ENCODE peak calls at places on chromosomes 4 and X, in four cellular contexts. One of them, this sample, is unnamed.

GRCh38 chrX:8010105-8010504 is 82.9 kb upstream of the PNPLA4 start:
- DNase-seq in SJCRH30: no peak
- DNase-seq in aorta: no peak
- DNase-seq in heart left ventricle: no peak
- DNase-seq in this sample: no peak

GRCh38 chr4:184765473-184766346 is 31.8 kb upstream of the CENPU start:
- DNase-seq in SJCRH30: no peak
- DNase-seq in aorta: no peak
- DNase-seq in heart left ventricle: no peak
- DNase-seq in this sample: no peak

GRCh38 chr4:128573781-128574508 is 235.6 kb upstream of the JADE1 start:
- DNase-seq in SJCRH30: no peak
- DNase-seq in aorta: no peak
- DNase-seq in heart left ventricle: no peak
- DNase-seq in this sample: no peak

GRCh38 chrX:97685753-97686152 is 802.0 kb downstream of the RPA4 start:
- DNase-seq in SJCRH30: no peak
- DNase-seq in aorta: no peak
- DNase-seq in heart left ventricle: no peak
- DNase-seq in this sample: no peak

GRCh38 chr4:140996757-140997156 is 136.5 kb downstream of the RNF150 start:
- DNase-seq in SJCRH30: no peak
- DNase-seq in aorta: no peak
- DNase-seq in heart left ventricle: no peak
- DNase-seq in this sample: no peak

GRCh38 chr4:106315476-106315967 is 487 bp downstream of the TBCK start:
- DNase-seq in SJCRH30: no peak
- DNase-seq in aorta: no peak
- DNase-seq in heart left ventricle: no peak
- DNase-seq in this sample: no peak

GRCh38 chrX:11244641-11245040 is 48.6 kb upstream of the AMELX start:
- DNase-seq in SJCRH30: no peak
- DNase-seq in aorta: no peak
- DNase-seq in heart left ventricle: no peak
- DNase-seq in this sample: no peak

GRCh38 chrX:24876782-24877315 is 138.9 kb downstream of the ARX start:
- DNase-seq in SJCRH30: no peak
- DNase-seq in aorta: no peak
- DNase-seq in heart left ventricle: no peak
- DNase-seq in this sample: no peak

GRCh38 chrX:81202413-81202794 is 502 bp downstream of the SH3BGRL start:
- DNase-seq in SJCRH30: peak; percentile 1
- DNase-seq in aorta: no peak
- DNase-seq in heart left ventricle: no peak
- DNase-seq in this sample: no peak

GRCh38 chr4:108628411-108628810 is 8.0 kb downstream of the RPL34 start:
- DNase-seq in SJCRH30: no peak
- DNase-seq in aorta: no peak
- DNase-seq in heart left ventricle: no peak
- DNase-seq in this sample: no peak

GRCh38 chrX:71492086-71493065 is 40.5 kb upstream of the OGT start:
- DNase-seq in SJCRH30: no peak
- DNase-seq in aorta: peak; percentile 70
- DNase-seq in heart left ventricle: peak; percentile 34
- DNase-seq in this sample: peak; percentile 56

GRCh38 chrX:18951032-18951431 is 32.9 kb downstream of the PHKA2 start:
- DNase-seq in SJCRH30: no peak
- DNase-seq in aorta: no peak
- DNase-seq in heart left ventricle: no peak
- DNase-seq in this sample: no peak

GRCh38 chr4:27123050-27123768 is 262.6 kb downstream of the STIM2 start:
- DNase-seq in SJCRH30: peak; percentile 7
- DNase-seq in aorta: no peak
- DNase-seq in heart left ventricle: no peak
- DNase-seq in this sample: no peak

GRCh38 chr4:48687313-48687712 is 92.8 kb downstream of the FRYL start:
- DNase-seq in SJCRH30: no peak
- DNase-seq in aorta: no peak
- DNase-seq in heart left ventricle: no peak
- DNase-seq in this sample: no peak

DNA sequence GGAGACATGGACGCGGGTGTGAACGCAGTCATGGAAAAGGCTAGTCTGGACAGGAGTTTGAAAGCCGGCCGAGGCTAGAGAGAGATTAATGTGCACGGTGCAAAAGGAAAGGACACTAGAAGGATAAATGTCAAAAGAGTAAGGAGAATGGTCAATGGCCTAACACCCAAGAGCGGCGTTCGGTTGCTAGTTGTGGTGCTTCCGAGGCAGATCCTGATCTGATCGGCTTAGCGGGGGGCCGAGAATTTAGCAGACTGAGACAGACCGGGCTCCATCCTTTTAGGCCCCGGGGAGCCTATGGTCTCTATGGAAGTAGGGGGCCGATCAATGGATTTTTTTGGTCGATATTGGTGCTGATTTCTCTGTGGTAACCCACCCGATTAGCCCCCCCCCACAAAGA is 6.9 kb downstream of the GAGE10 start:
- DNase-seq in SJCRH30: no peak
- DNase-seq in aorta: no peak
- DNase-seq in heart left ventricle: no peak
- DNase-seq in this sample: no peak
- H3K27ac ChIP-seq in SJCRH30: no peak overlapping the region
- H3K27ac ChIP-seq in aorta: no peak overlapping the region
- H3K27ac ChIP-seq in heart left ventricle: no peak overlapping the region
- H3K27ac ChIP-seq in this sample: no peak overlapping the region

GRCh38 chrX:3184176-3184930 is 143.1 kb downstream of the ARSF start:
- DNase-seq in SJCRH30: no peak
- DNase-seq in aorta: no peak
- DNase-seq in heart left ventricle: peak; percentile 7
- DNase-seq in this sample: no peak
- H3K27ac ChIP-seq in SJCRH30: peak overlapping the region; percentile 38
- H3K27ac ChIP-seq in aorta: no peak overlapping the region
- H3K27ac ChIP-seq in heart left ventricle: peak overlapping the region; percentile 29
- H3K27ac ChIP-seq in this sample: peak overlapping the region; percentile 60

GRCh38 chr4:99822734-99823133 is 6.1 kb downstream of the DAPP1 start:
- DNase-seq in SJCRH30: no peak
- DNase-seq in aorta: no peak
- DNase-seq in heart left ventricle: no peak
- DNase-seq in this sample: no peak
- H3K27ac ChIP-seq in SJCRH30: no peak overlapping the region
- H3K27ac ChIP-seq in aorta: no peak overlapping the region
- H3K27ac ChIP-seq in heart left ventricle: no peak overlapping the region
- H3K27ac ChIP-seq in this sample: no peak overlapping the region

GRCh38 chr4:152926959-152927358 is 9.2 kb upstream of the FHDC1 start:
- DNase-seq in SJCRH30: no peak
- DNase-seq in aorta: no peak
- DNase-seq in heart left ventricle: no peak
- DNase-seq in this sample: no peak
- H3K27ac ChIP-seq in SJCRH30: no peak overlapping the region
- H3K27ac ChIP-seq in aorta: no peak overlapping the region
- H3K27ac ChIP-seq in heart left ventricle: no peak overlapping the region
- H3K27ac ChIP-seq in this sample: no peak overlapping the region

DNA sequence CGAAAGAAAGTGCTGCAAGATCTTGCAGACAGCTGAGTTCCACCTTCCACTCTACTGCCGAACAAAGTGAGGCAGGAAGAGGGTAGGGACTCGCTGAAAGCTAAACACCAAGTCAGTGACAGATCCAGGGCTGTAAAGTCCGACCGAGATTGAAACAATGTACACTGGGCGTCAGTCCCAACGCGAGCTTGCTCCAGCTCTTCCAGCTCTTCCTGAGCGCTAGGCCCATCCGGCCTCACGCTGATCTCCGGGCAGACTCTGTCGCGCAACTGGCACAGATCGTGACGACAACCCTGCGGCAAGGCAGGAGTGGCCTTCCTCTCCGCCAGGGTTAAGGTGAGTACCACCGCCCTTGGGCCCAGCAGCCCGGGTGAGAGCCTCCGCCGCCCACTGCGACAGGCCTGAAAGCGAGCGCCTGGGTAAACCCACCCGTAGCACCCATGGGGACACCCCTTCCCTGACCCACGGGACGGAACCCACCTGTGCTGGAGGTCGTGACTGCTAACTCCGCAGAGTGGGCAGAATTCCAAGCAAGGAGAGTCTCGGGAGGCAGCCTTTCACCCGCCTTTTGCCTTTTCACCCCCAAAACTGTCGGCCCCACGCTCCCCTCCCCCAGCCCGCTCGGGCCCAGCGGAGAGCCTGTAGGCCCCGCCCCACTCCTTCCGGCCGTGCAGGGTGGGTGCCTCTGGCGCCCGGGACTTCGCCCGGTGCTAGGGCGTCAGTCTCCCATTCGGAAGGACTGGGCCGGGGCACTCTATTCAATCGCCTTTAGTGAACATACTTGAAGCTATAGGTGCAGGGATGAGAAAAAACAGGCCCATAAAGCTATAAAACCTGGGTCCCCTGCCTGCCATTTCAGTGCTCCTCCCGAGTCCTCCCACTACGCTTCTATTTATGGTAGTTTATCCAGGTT is at the start of gene TMLHE:
- DNase-seq in SJCRH30: peak; percentile 67
- DNase-seq in aorta: peak; percentile 79
- DNase-seq in heart left ventricle: peak; percentile 76
- DNase-seq in this sample: peak; percentile 70
- H3K27ac ChIP-seq in SJCRH30: peak within 1 kb of the TSS; percentile 81
- H3K27ac ChIP-seq in aorta: peak within 1 kb of the TSS; percentile 73
- H3K27ac ChIP-seq in heart left ventricle: peak within 1 kb of the TSS; percentile 96
- H3K27ac ChIP-seq in this sample: peak within 1 kb of the TSS; percentile 95